ENCODE peak calls at places on chromosomes 7 and 10, in six cellular contexts. Y, F, I, V, R and T are unnamed samples.

GRCh38 chr7:114086906-114087651 is 168.3 kb upstream of the PPP1R3A start:
- DNase-seq in Y (peak; percentile 56), V (no peak), F (no peak), R (peak; percentile 39), I (no peak), T (peak; percentile 35)

GRCh38 chr7:123718773-123719480 is 29.9 kb downstream of the WASL start:
- DNase-seq in Y (no peak), V (no peak), R (no peak), F (no peak), I (no peak), T (no peak)

GRCh38 chr7:83739527-83739926 is 90.6 kb upstream of the SEMA3E start:
- DNase-seq in I (no peak), V (no peak), Y (no peak), R (no peak), F (no peak), T (no peak)

GRCh38 chr7:34225193-34225592 is 319.9 kb downstream of the BMPER start:
- DNase-seq in V (no peak), R (no peak), Y (no peak), F (no peak), I (no peak), T (no peak)

GRCh38 chr10:86389441-86390193 is 23.0 kb upstream of the GRID1 start:
- DNase-seq in I (no peak), F (peak; percentile 26), Y (no peak), R (peak; percentile 81), V (peak; percentile 63), T (peak; percentile 97)

GRCh38 chr7:25105911-25106310 is 19.1 kb downstream of the CYCS start:
- DNase-seq in R (no peak), I (no peak), Y (no peak), F (no peak), V (no peak), T (no peak)

GRCh38 chr7:50682079-50682478 is 100.6 kb downstream of the GRB10 start:
- DNase-seq in I (peak; percentile 42), Y (no peak), R (no peak), V (no peak), F (no peak), T (no peak)

GRCh38 chr10:63466168-63466935 is 575 bp upstream of the JMJD1C start:
- DNase-seq in V (no peak), F (no peak), Y (no peak), R (peak; percentile 69), I (peak; percentile 79), T (no peak)

GRCh38 chr10:3782099-3782455 is 2.9 kb downstream of the KLF6 start:
- DNase-seq in V (no peak), Y (no peak), F (no peak), R (no peak), I (no peak), T (no peak)

GRCh38 chr10:49394933-49395740 is 752 bp downstream of the DRGX start:
- DNase-seq in F (no peak), V (no peak), I (peak; percentile 42), R (no peak), Y (no peak), T (peak; percentile 85)

GRCh38 chr7:33444501-33444900 is 315.1 kb downstream of the BBS9 start:
- DNase-seq in I (no peak), F (no peak), Y (no peak), V (no peak), R (peak; percentile 41), T (no peak)

GRCh38 chr10:11411926-11412545 is 199.4 kb downstream of the USP6NL start:
- DNase-seq in V (no peak), F (no peak), Y (no peak), R (no peak), I (no peak), T (peak; percentile 69)

GRCh38 chr7:100366411-100367250 is 6.7 kb upstream of the PILRA start:
- DNase-seq in Y (peak; percentile 34), V (no peak), R (no peak), F (no peak), I (no peak), T (no peak)

GRCh38 chr7:96198047-96198636 is 123.8 kb downstream of the SLC25A13 start:
- DNase-seq in V (no peak), F (no peak), I (no peak), R (no peak), Y (no peak), T (no peak)

GRCh38 chr7:100081535-100082102 is at the start of gene ZNF3:
- DNase-seq in Y (peak; percentile 99), I (peak; percentile 98), F (peak; percentile 98), R (peak; percentile 99), V (peak; percentile 99), T (peak; percentile 97)

GRCh38 chr7:36979810-36980248 is 255.5 kb upstream of the AOAH start:
- DNase-seq in R (peak; percentile 61), Y (no peak), F (no peak), V (no peak), I (no peak), T (no peak)

GRCh38 chr7:56537952-56538351 is 421.7 kb upstream of the NUPR2 start:
- DNase-seq in I (no peak), R (no peak), F (no peak), V (peak; percentile 70), Y (peak; percentile 56), T (no peak)

GRCh38 chr7:31934551-31934950 is 135.7 kb downstream of the PDE1C start:
- DNase-seq in V (no peak), Y (no peak), F (no peak), I (peak; percentile 42), R (no peak), T (no peak)

GRCh38 chr10:88565072-88565471 is 18.0 kb downstream of the RNLS start:
- DNase-seq in I (no peak), V (no peak), Y (no peak), R (peak; percentile 15), F (no peak), T (no peak)

GRCh38 chr10:61779950-61780659 is 117.4 kb downstream of the CABCOCO1 start:
- DNase-seq in I (peak; percentile 83), V (peak; percentile 76), R (peak; percentile 61), F (peak; percentile 19), Y (peak; percentile 58), T (no peak)

GRCh38 chr10:11381023-11381422 is 230.4 kb downstream of the USP6NL start:
- DNase-seq in F (no peak), R (no peak), I (peak; percentile 22), V (no peak), Y (no peak), T (no peak)

GRCh38 chr7:91313113-91313512 is 48.9 kb downstream of the FZD1 start:
- DNase-seq in Y (no peak), R (no peak), V (no peak), F (no peak), I (no peak), T (no peak)

GRCh38 chr10:126376956-126377355 is 11.3 kb downstream of the ADAM12 start:
- DNase-seq in R (no peak), V (no peak), I (peak; percentile 85), Y (no peak), F (no peak), T (no peak)

GRCh38 chr7:82293467-82293866 is 150.1 kb downstream of the CACNA2D1 start:
- DNase-seq in V (no peak), I (no peak), R (no peak), Y (no peak), F (no peak), T (no peak)

GRCh38 chr10:16944081-16944922 is 127.1 kb upstream of the RSU1 start:
- DNase-seq in V (no peak), R (peak; percentile 38), F (no peak), I (no peak), Y (no peak), T (no peak)

GRCh38 chr10:16947071-16947470 is 129.8 kb upstream of the RSU1 start:
- DNase-seq in R (no peak), I (no peak), F (no peak), Y (no peak), V (no peak), T (no peak)

GRCh38 chr10:16945566-16945965 is 128.3 kb upstream of the RSU1 start:
- DNase-seq in Y (no peak), V (no peak), R (no peak), F (no peak), I (no peak), T (no peak)

GRCh38 chr10:16943301-16944080 is 126.3 kb upstream of the RSU1 start:
- DNase-seq in V (no peak), Y (no peak), F (no peak), I (no peak), R (peak; percentile 9), T (no peak)

DNA sequence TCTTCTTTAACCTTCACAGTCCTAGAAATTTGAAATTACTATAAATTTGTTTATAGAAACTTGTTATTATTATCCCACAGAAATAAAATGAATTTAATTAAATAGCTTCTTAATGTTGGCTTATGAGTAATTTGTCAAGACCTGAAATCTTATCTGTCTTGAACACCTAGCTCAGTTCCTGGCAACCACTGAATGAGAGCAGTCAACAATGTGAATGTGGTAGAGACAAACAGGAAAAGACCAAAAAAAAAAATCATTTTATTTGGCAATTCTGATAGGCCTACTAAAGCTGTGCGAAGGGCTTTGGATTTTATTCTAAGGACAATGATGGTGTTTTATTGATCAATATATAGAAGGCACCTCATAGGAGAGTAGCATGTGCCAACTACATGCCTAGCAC is 127.7 kb upstream of the RSU1 start:
- DNase-seq in R (no peak), I (no peak), F (no peak), V (no peak), Y (no peak), T (no peak)
- H3K4me3 ChIP-seq in R (no peak overlapping the region), I (no peak overlapping the region), F (no peak overlapping the region), V (no peak overlapping the region), Y (no peak overlapping the region), T (no peak overlapping the region)

GRCh38 chr10:33334170-33334838 is at the start of gene NRP1:
- DNase-seq in I (peak; percentile 97), F (peak; percentile 43), R (peak; percentile 47), Y (peak; percentile 67), V (peak; percentile 72), T (peak; percentile 72)
- H3K27me3 ChIP-seq in I (no peaks in the 10 kb centered on the region), F (no peaks in the 10 kb centered on the region), R (no peaks in the 10 kb centered on the region), Y (no peaks in the 10 kb centered on the region), V (no peaks in the 10 kb centered on the region), T (peaks cover 59% of the 10 kb centered on the region)

DNA sequence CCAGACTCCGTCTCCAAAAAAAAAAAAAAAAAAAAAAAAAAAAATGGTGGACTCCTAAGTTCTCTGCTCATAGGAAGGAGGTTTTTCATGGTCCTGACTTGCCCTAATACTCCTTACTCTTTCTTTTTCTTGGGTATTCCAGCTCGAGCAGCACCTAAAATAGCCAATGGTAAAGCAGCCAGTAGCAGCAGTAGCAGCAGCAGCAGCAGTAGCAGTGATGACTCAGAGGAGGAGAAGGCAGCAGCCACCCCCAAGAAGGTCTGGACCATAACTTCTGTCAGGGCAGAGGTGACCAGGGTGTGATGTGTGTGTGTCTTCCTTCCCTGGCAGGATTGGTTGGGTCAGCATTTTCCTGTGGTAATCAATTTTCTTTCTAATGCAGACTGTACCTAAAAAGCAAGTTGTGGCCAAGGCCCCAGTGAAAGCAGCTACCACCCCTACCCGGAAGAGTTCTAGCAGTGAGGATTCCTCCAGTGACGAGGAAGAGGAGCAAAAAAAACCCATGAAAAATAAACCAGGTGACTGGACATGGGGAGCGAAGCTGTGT is 6.9 kb downstream of the NOLC1 start:
- DNase-seq in V (no peak), Y (no peak), R (no peak), I (no peak), F (no peak), T (no peak)
- H3K36me3 ChIP-seq in V (peaks cover 91% of the 10 kb centered on the region), Y (peaks cover 99% of the 10 kb centered on the region), R (no peaks in the 10 kb centered on the region), I (peaks cover 91% of the 10 kb centered on the region), F (peaks cover 100% of the 10 kb centered on the region), T (peaks cover 54% of the 10 kb centered on the region)

GRCh38 chr7:29657288-29657687 is 93.7 kb downstream of the PRR15 start:
- DNase-seq in F (no peak), I (no peak), V (no peak), Y (no peak), R (no peak), T (no peak)

GRCh38 chr7:29652611-29653010 is 89.0 kb downstream of the PRR15 start:
- DNase-seq in V (no peak), I (no peak), R (no peak), F (no peak), Y (no peak), T (no peak)

GRCh38 chr7:29657856-29658255 is 94.2 kb downstream of the PRR15 start:
- DNase-seq in R (no peak), Y (no peak), I (no peak), F (no peak), V (no peak), T (no peak)
- H3K4me3 ChIP-seq in R (no peak overlapping the region), Y (no peak overlapping the region), I (no peak overlapping the region), F (no peak overlapping the region), V (no peak overlapping the region), T (no peak overlapping the region)